ENCODE peak calls at places on chromosome 15, in four cellular contexts. W is left ventricle myocardium inferior, K is colonic mucosa, M is transverse colon. F is an unnamed sample.
A peak's percentile ranks its signal among the peaks of the same experiment; 100 is the strongest.

GRCh38 chr15:74409225-74409624 is 24.5 kb downstream of the SEMA7A start:
- DNase-seq in K (no peak), W (no peak), M (no peak), F (no peak)

GRCh38 chr15:40314723-40315276 is 7.1 kb upstream of the PLCB2 start:
- DNase-seq in M (no peak), K (no peak), W (no peak), F (no peak)

GRCh38 chr15:35876762-35877161 is 330.8 kb upstream of the DPH6 start:
- DNase-seq in K (no peak), M (no peak), W (no peak), F (no peak)

GRCh38 chr15:84760219-84760618 is 11.8 kb downstream of the ZNF592 start:
- DNase-seq in W (no peak), M (no peak), K (no peak), F (no peak)

GRCh38 chr15:69163124-69163669 is 2.8 kb downstream of the GLCE start:
- DNase-seq in M (no peak), K (no peak), W (no peak), F (no peak)

GRCh38 chr15:87403973-87404372 is 852.6 kb downstream of the NTRK3 start:
- DNase-seq in M (no peak), K (no peak), W (no peak), F (no peak)

GRCh38 chr15:70794596-70795310 is 31.4 kb upstream of the UACA start:
- DNase-seq in M (no peak), W (no peak), K (no peak), F (no peak)

GRCh38 chr15:68113751-68114150 is 59.6 kb downstream of the PIAS1 start:
- DNase-seq in K (no peak), W (no peak), M (no peak), F (no peak)

GRCh38 chr15:82802497-82802896 is 3.4 kb downstream of the FSD2 start:
- DNase-seq in K (no peak), M (no peak), W (no peak), F (no peak)

GRCh38 chr15:79680721-79681120 is 216.1 kb downstream of the MTHFS start:
- DNase-seq in W (no peak), K (no peak), M (no peak), F (no peak)

GRCh38 chr15:51203797-51204196 is 109.1 kb upstream of the TNFAIP8L3 start:
- DNase-seq in K (no peak), M (no peak), W (no peak), F (no peak)

GRCh38 chr15:63243101-63243500 is 34.3 kb upstream of the APH1B start:
- DNase-seq in W (no peak), K (no peak), M (no peak), F (no peak)

GRCh38 chr15:73956276-73957086 is 30.2 kb downstream of the LOXL1 start:
- DNase-seq in W (no peak), M (no peak), K (no peak), F (no peak)

GRCh38 chr15:69903476-69904295 is 194.0 kb downstream of the TLE3 start:
- DNase-seq in M (no peak), K (no peak), W (no peak), F (no peak)

GRCh38 chr15:40118473-40118872 is 9.8 kb upstream of the BMF start:
- DNase-seq in M (no peak), W (no peak), K (no peak), F (no peak)

GRCh38 chr15:60479711-60480110 is 769 bp upstream of the ICE2 start:
- DNase-seq in K (peak; percentile 25), W (no peak), M (no peak), F (no peak)

GRCh38 chr15:40409366-40409765 is 3.8 kb downstream of the IVD start:
- DNase-seq in M (no peak), K (no peak), W (no peak), F (no peak)

GRCh38 chr15:22735781-22736180 is 50.7 kb upstream of the NIPA1 start:
- DNase-seq in W (no peak), M (no peak), K (no peak), F (no peak)

GRCh38 chr15:59963322-59963721 is 40.8 kb upstream of the FOXB1 start:
- DNase-seq in K (no peak), M (no peak), W (no peak), F (no peak)

GRCh38 chr15:88529021-88529630 is 17.4 kb downstream of the DET1 start:
- DNase-seq in W (no peak), M (no peak), K (no peak), F (no peak)

GRCh38 chr15:83057002-83057401 is 10.1 kb downstream of the BTBD1 start:
- DNase-seq in W (no peak), M (no peak), K (no peak), F (no peak)

GRCh38 chr15:40239671-40240618 is 1.1 kb downstream of the PAK6 start:
- DNase-seq in M (no peak), W (no peak), K (no peak), F (no peak)

GRCh38 chr15:51170882-51171577 is 76.3 kb upstream of the TNFAIP8L3 start:
- DNase-seq in K (no peak), W (no peak), M (no peak), F (no peak)

GRCh38 chr15:76196286-76196948 is 114.9 kb downstream of the ETFA start:
- DNase-seq in W (peak; percentile 46), M (peak; percentile 79), K (peak; percentile 74), F (no peak)

GRCh38 chr15:51077565-51078153 is 17.0 kb downstream of the TNFAIP8L3 start:
- DNase-seq in K (peak; percentile 76), W (peak; percentile 70), M (peak; percentile 71), F (peak; percentile 17)

GRCh38 chr15:61383421-61383820 is 154.3 kb upstream of the RORA start:
- DNase-seq in M (no peak), K (no peak), W (no peak), F (no peak)

GRCh38 chr15:90062023-90062728 is 40.1 kb downstream of the IDH2 start:
- DNase-seq in K (peak; percentile 91), M (peak; percentile 91), W (peak; percentile 54), F (no peak)

GRCh38 chr15:38004218-38004848 is 69.9 kb downstream of the TMCO5A start:
- DNase-seq in M (no peak), W (no peak), K (no peak), F (no peak)

GRCh38 chr15:88652456-88653199 is 13.8 kb downstream of the ISG20 start:
- DNase-seq in W (no peak), M (no peak), K (no peak), F (peak; percentile 48)

GRCh38 chr15:60649845-60650548 is 171.1 kb upstream of the ICE2 start:
- DNase-seq in K (no peak), M (peak; percentile 21), W (no peak), F (peak; percentile 39)

GRCh38 chr15:62994439-62994838 is 48.1 kb upstream of the TPM1 start:
- DNase-seq in M (no peak), K (no peak), W (no peak), F (no peak)

GRCh38 chr15:78223396-78224023 is 10.9 kb downstream of the ACSBG1 start:
- DNase-seq in K (no peak), M (no peak), W (peak; percentile 55), F (no peak)

GRCh38 chr15:100429116-100429728 is 87.4 kb upstream of the ADAMTS17 start:
- DNase-seq in K (no peak), W (peak; percentile 17), M (no peak), F (no peak)

GRCh38 chr15:53437985-53438841 is 321.2 kb downstream of the WDR72 start:
- DNase-seq in W (no peak), K (no peak), M (no peak), F (no peak)

DNA sequence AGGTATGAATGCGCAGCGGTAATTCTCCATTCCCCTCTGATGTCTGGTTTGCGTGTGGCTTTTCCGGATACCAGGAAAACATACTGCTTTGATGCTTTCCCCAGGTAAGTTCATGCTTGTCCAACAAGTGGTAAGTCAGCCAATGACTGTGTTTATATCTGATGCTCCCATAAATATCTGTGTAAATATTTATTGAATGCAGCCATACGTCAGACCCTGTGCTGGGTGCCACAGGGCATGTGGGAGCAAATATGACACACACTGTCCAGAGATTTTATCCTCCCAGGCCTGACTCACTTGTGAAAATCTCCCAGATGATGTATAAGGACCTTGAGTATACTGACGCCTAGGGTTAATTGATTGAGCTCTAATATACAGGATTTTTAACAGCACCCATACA is 29.6 kb upstream of the CEMIP start:
- DNase-seq in K (no peak), M (no peak), W (no peak), F (no peak)
- TF ChIP-seq CTCF in K (no peak), M (no peak), W (no peak), F (no peak)

DNA sequence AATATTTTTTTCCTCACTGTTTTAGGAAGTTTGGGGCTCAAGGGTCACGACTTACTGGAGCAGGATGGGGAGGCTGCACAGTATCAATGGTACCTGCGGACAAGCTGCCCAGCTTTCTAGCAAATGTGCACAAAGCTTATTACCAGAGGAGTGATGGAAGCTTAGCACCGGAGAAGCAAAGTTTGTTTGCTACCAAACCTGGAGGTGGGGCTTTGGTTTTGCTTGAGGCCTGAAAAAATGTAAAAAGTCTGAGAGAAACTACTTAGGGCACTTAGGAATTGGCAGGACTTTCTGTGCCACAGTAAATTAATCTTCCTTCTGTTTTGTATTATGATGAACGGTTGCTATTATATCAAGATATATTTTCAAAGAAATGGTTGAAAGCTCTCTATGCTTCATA is 95.1 kb upstream of the FGF7 start:
- DNase-seq in W (no peak), M (no peak), K (no peak), F (no peak)
- H3K4me1 ChIP-seq in W (no peaks in the 10 kb centered on the region), M (peaks cover 3% of the 10 kb centered on the region), K (no peaks in the 10 kb centered on the region), F (no peaks in the 10 kb centered on the region)

DNA sequence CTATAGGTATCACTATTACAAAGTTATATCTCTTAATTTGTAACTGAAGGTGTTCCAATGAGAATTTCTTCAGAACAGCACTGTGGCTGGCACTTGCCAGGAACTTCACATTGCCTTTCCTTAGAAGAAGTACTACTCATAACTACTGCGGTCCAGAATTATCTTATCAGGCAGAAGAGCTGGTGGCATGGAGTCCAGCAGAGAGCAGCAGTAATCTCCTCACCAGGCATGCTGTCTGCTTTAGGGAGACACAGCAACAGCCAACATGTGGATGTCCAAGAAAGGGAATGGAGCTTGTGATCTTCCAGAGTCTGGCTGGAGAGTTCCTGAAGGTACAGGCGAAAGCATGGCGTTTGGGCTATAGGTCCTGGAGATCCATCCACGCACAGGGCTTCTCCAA is 919.7 kb upstream of the NR2F2 start:
- DNase-seq in K (no peak), W (no peak), M (no peak), F (no peak)
- TF ChIP-seq CTCF in K (no peak), W (no peak), M (no peak), F (no peak)

DNA sequence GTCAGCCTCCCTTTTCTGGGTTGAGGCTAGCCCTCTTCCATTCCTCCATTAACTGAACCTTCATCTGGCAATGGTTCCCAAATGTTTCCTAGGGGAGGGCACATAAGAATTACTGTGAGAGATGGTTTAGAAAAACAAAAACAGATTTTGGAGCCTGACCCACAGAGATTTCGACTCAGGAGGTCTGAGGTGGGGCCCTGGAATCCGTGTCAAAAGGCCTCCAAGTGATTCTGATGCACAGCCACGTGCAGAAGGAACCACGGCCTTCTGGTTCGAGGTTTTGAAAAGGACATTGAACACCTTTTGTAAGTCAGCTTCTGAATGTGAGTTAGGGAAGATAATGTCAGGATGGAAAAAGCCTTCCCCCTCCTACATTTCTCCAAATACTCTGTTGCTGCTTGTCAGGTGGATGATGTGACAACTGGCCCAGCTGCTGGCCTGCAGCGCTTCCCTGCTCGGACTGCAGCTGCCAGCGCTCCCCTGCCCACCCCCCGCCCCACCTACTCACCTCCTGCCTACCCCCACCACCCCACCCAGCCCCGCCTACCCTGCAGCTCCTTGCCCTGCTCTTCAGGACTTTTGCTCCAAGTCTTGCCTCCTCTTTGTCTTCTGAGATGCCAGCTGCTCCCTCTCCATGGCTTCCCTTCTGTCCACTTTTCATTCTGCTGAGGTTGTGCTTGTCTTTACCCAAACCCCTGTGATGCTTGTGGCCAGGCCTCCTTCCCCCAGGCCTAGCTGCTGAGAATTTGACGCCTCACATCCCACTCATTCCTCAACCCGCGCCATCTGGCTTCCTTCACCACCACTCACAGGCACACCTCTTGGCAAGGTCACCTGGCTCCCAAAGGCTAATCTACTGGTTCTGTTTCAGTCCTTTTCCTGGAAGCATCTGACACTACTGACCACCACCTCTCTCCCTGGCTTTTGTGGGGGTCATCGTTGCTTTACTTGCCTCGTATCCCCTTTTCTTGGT is 6.6 kb downstream of the EHD4 start:
- DNase-seq in M (peak; percentile 5), K (no peak), W (peak; percentile 77), F (no peak)
- H3K4me1 ChIP-seq in M (peaks cover 45% of the 10 kb centered on the region), K (no peaks in the 10 kb centered on the region), W (peaks cover 98% of the 10 kb centered on the region), F (peaks cover 12% of the 10 kb centered on the region)